ENCODE peak calls at places on chromosomes 4 and X, in four cellular contexts. F is right atrium auricular region, V is lower lobe of right lung, E is cardiac muscle cell. Q is an unnamed sample.

GRCh38 chr4:186689476-186689875 is 34.2 kb downstream of the FAT1 start:
- DNase-seq in F (no peak), V (peak; percentile 60), E (no peak), Q (no peak)

GRCh38 chr4:110294165-110294564 is 95.8 kb upstream of the ELOVL6 start:
- DNase-seq in F (no peak), V (no peak), E (no peak), Q (no peak)

GRCh38 chr4:140186651-140187315 is 32.8 kb upstream of the MAML3 start:
- DNase-seq in F (no peak), V (no peak), E (no peak), Q (no peak)

GRCh38 chrX:132353430-132353829 is 134.2 kb upstream of the RAP2C start:
- DNase-seq in F (no peak), V (no peak), E (no peak), Q (no peak)

GRCh38 chr4:184838249-184839074 is 12.7 kb upstream of the ACSL1 start:
- DNase-seq in F (no peak), V (no peak), E (no peak), Q (no peak)

GRCh38 chrX:17005712-17006372 is 59.4 kb downstream of the REPS2 start:
- DNase-seq in F (no peak), V (no peak), E (no peak), Q (no peak)

GRCh38 chr4:182240161-182241130 is 2.8 kb upstream of the TENM3 start:
- DNase-seq in F (no peak), V (no peak), E (peak; percentile 53), Q (no peak)

GRCh38 chr4:150032541-150032940 is 45.7 kb upstream of the DCLK2 start:
- DNase-seq in F (no peak), V (no peak), E (no peak), Q (no peak)

GRCh38 chrX:45860450-45860849 is 659.8 kb upstream of the DIPK2B start:
- DNase-seq in F (no peak), V (no peak), E (no peak), Q (no peak)

GRCh38 chr4:22500831-22501714 is 14.8 kb downstream of the ADGRA3 start:
- DNase-seq in F (no peak), V (no peak), E (no peak), Q (no peak)
- H3K27ac ChIP-seq in F (peak overlapping the region; percentile 78), V (peak overlapping the region; percentile 66), E (peak overlapping the region; percentile 36), Q (peak overlapping the region; percentile 63)

DNA sequence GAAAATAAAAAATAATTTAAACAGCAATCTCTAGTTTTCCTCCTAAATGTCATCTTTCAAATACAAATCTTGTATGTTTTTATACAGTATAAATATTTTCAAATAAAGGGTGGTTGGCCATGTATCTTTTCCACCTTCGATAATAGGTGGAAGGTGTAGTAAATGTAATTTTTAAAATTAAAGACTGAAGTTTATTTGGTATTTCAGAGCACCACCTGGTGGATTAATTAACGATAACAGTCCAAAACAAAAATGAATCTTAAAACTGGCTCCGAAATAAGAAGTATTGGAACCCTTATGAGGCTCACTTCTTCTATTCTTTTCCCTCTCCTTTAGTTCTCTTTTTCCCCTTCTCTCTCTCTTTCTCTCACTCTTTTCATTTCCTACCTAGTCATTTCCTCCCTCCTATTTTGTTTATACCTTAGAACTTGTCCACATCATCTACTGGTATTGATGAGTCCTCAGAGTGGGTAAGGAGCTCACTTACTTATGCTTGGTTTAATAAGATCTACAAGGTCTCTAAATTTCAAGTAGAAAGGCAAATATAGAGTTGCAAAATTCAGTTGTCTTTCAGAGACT is 82.9 kb upstream of the EXOC1L start:
- DNase-seq in F (no peak), V (no peak), E (no peak), Q (no peak)
- TF ChIP-seq CTCF in F (no peak), V (peak; percentile 27), E (peak; percentile 28), Q (peak; percentile 18)

GRCh38 chr4:8577046-8577445 is 3.1 kb upstream of the GPR78 start:
- DNase-seq in F (no peak), V (no peak), E (no peak), Q (no peak)
- H3K27ac ChIP-seq in F (no peak overlapping the region), V (no peak overlapping the region), E (no peak overlapping the region), Q (no peak overlapping the region)

GRCh38 chr4:134935320-134935719 is 733.7 kb upstream of the PABPC4L start:
- DNase-seq in F (no peak), V (no peak), E (peak; percentile 22), Q (no peak)
- TF ChIP-seq CTCF in F (no peak), V (no peak), E (peak; percentile 30), Q (no peak)

GRCh38 chr4:7771541-7772507 is 167.8 kb downstream of the AFAP1 start:
- DNase-seq in F (no peak), V (no peak), E (no peak), Q (peak; percentile 22)

GRCh38 chr4:7774301-7775019 is 165.2 kb downstream of the AFAP1 start:
- DNase-seq in F (no peak), V (no peak), E (no peak), Q (no peak)

GRCh38 chr4:7773401-7774187 is 166.1 kb downstream of the AFAP1 start:
- DNase-seq in F (no peak), V (peak; percentile 27), E (no peak), Q (no peak)

GRCh38 chr4:7771056-7771455 is 168.6 kb downstream of the AFAP1 start:
- DNase-seq in F (no peak), V (no peak), E (no peak), Q (no peak)

GRCh38 chr4:7772708-7773385 is 166.8 kb downstream of the AFAP1 start:
- DNase-seq in F (peak; percentile 72), V (no peak), E (no peak), Q (no peak)
- H3K27ac ChIP-seq in F (no peak overlapping the region), V (no peak overlapping the region), E (no peak overlapping the region), Q (no peak overlapping the region)

GRCh38 chrX:9318213-9318612 is 146.6 kb upstream of the TBL1X start:
- DNase-seq in F (no peak), V (no peak), E (no peak), Q (no peak)
- TF ChIP-seq CTCF in F (no peak), V (no peak), E (no peak), Q (no peak)

GRCh38 chr4:39616651-39617050 is 22.0 kb downstream of the SMIM14 start:
- DNase-seq in F (no peak), V (no peak), E (no peak), Q (no peak)

GRCh38 chr4:39620551-39620950 is 18.1 kb downstream of the SMIM14 start:
- DNase-seq in F (no peak), V (no peak), E (no peak), Q (no peak)

GRCh38 chr4:39621582-39621981 is 17.1 kb downstream of the SMIM14 start:
- DNase-seq in F (peak; percentile 73), V (peak; percentile 55), E (peak; percentile 40), Q (peak; percentile 77)

GRCh38 chr4:39614487-39615162 is 24.0 kb downstream of the SMIM14 start:
- DNase-seq in F (no peak), V (no peak), E (no peak), Q (no peak)

DNA sequence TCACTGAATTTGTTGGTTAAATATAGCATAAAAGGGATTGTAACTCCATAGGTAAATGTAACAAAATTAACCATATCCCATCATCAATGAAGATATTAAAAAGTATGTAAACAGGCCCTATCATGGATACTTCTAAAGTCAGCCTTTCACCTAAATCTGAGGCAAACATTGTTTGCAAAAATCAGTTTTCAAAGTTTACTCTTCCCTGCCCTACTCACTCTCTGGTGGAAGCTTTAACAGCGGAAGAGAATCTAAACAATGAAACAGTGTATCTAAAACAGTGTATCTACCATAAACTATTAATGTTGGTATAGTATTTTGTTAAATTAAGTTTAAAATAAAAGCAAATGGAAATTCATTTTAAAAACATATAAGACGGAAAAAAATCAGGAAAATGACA is 21.1 kb downstream of the SMIM14 start:
- DNase-seq in F (no peak), V (no peak), E (no peak), Q (no peak)
- H3K27ac ChIP-seq in F (no peak overlapping the region), V (no peak overlapping the region), E (no peak overlapping the region), Q (no peak overlapping the region)

GRCh38 chr4:162837241-162837640 is 329.4 kb downstream of the NAF1 start:
- DNase-seq in F (no peak), V (no peak), E (no peak), Q (no peak)

GRCh38 chr4:162838671-162839070 is 328.0 kb downstream of the NAF1 start:
- DNase-seq in F (no peak), V (no peak), E (no peak), Q (no peak)

GRCh38 chr4:162837679-162838078 is 329.0 kb downstream of the NAF1 start:
- DNase-seq in F (no peak), V (no peak), E (no peak), Q (no peak)

GRCh38 chr4:162841769-162842168 is 324.9 kb downstream of the NAF1 start:
- DNase-seq in F (no peak), V (no peak), E (no peak), Q (no peak)

DNA sequence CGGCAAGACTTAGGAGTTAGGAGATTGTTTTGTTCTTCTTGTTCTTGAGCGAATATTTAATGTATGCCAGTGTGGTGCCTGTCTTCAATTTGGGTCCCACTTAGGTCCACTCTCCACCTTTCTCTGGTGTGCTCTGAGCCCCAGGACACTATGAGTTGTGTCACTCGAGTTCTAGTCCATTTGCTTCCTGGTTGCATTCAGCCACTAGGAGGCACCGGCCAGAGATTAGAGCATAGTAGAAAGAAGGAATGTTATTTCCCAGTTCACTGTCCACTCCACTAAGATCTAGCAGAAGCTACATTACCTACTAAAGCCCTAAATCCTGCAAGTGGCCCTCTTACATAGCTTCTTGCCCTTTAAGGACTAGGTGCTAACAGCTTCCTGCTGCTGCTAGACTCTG is 326.9 kb downstream of the NAF1 start:
- DNase-seq in F (no peak), V (no peak), E (no peak), Q (no peak)
- TF ChIP-seq CTCF in F (no peak), V (no peak), E (no peak), Q (no peak)

DNA sequence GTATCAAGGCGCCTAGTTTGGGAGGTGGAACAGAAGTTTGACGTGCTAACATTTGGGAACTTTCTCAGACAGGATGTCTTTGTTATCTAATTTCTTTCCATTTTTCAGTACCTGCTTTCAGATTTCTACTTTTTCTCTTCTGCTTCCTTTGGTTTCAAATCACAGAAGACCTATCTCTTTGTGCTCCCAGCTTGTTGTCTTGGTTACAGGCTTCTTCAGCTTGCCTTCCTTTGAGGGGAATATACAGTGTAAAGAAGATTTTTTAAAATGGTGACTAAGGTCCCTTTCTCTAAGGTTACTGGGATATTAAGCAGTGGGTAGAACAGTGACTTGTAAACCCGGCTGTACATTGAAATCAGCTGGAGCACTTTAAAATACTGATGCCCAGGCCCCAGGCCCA is 48.0 kb downstream of the TMEM164 start:
- DNase-seq in F (no peak), V (no peak), E (no peak), Q (no peak)
- H3K27ac ChIP-seq in F (no peak overlapping the region), V (no peak overlapping the region), E (no peak overlapping the region), Q (no peak overlapping the region)

Q was measured in left lung.